ENCODE peak calls at places on chromosomes 3 and 15, in four cellular contexts. V, U, R and I are unnamed samples.

GRCh38 chr15:57694264-57694663 is 12.2 kb upstream of the POLR2M start:
- DNase-seq in V (no peak), U (no peak), R (no peak), I (no peak)

GRCh38 chr3:29291982-29292363 is 11.1 kb downstream of the RBMS3 start:
- DNase-seq in V (no peak), U (no peak), R (no peak), I (peak)

GRCh38 chr3:59246719-59247401 is 197.0 kb upstream of the CFAP20DC start:
- DNase-seq in V (no peak), U (no peak), R (no peak), I (no peak)

GRCh38 chr15:39273805-39274411 is 307.0 kb upstream of the THBS1 start:
- DNase-seq in V (no peak), U (no peak), R (no peak), I (peak)

GRCh38 chr3:37037352-37037751 is 44.0 kb downstream of the MLH1 start:
- DNase-seq in V (no peak), U (no peak), R (no peak), I (no peak)

GRCh38 chr15:81085898-81086297 is 48.2 kb upstream of the CFAP161 start:
- DNase-seq in V (no peak), U (no peak), R (no peak), I (no peak)

GRCh38 chr3:41026394-41027177 is 172.7 kb upstream of the CTNNB1 start:
- DNase-seq in V (no peak), U (peak), R (no peak), I (peak)

GRCh38 chr15:85950101-85950500 is 129.6 kb upstream of the AGBL1 start:
- DNase-seq in V (no peak), U (no peak), R (no peak), I (no peak)

GRCh38 chr3:182740710-182741109 is 52.6 kb upstream of the ATP11B start:
- DNase-seq in V (no peak), U (peak), R (no peak), I (peak)

GRCh38 chr3:42195879-42196330 is 70.1 kb downstream of the CCK start:
- DNase-seq in V (no peak), U (no peak), R (no peak), I (no peak)

GRCh38 chr15:82132742-82133141 is 86.9 kb upstream of the MEX3B start:
- DNase-seq in V (no peak), U (no peak), R (no peak), I (peak)

GRCh38 chr3:35549690-35550089 is 89.6 kb upstream of the ARPP21 start:
- DNase-seq in V (no peak), U (no peak), R (no peak), I (no peak)

GRCh38 chr3:188133646-188134045 is 20.3 kb upstream of the LPP start:
- DNase-seq in V (no peak), U (no peak), R (no peak), I (no peak)

GRCh38 chr3:196992461-196993065 is 23.9 kb upstream of the PIGZ start:
- DNase-seq in V (no peak), U (no peak), R (no peak), I (no peak)

GRCh38 chr3:100184960-100185566 is 70.8 kb upstream of the FILIP1L start:
- DNase-seq in V (no peak), U (no peak), R (no peak), I (no peak)

GRCh38 chr3:185549111-185549510 is 3.3 kb downstream of the LIPH start:
- DNase-seq in V (no peak), U (no peak), R (no peak), I (peak)

GRCh38 chr3:123773681-123774431 is 110.3 kb downstream of the MYLK start:
- DNase-seq in V (no peak), U (no peak), R (no peak), I (no peak)

GRCh38 chr3:141201122-141201521 is 30.5 kb upstream of the PXYLP1 start:
- DNase-seq in V (no peak), U (no peak), R (no peak), I (no peak)
- TF ChIP-seq CTCF in V (no peak), U (no peak), R (no peak), I (no peak)

GRCh38 chr3:147540921-147541320 is 131.8 kb downstream of the ZIC1 start:
- DNase-seq in V (no peak), U (no peak), R (no peak), I (no peak)

DNA sequence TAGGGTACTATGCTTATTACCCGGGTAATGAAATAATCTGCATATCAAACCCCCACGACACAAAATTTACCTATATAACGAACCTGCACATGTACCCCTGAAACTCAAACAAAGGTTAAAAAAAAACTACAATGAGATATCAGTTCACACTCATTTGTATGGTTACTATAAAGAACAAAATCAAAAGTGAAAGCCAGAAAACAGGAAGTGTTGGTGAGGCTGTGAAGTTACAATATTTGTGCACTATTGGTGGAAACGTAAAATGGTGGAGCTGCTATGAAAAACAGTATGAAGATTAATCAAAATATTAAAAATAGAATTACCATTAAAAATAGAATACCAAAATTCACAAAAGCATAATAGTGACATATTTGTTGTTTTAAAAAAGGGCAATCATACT is 128.9 kb downstream of the ZIC1 start:
- DNase-seq in V (no peak), U (no peak), R (no peak), I (no peak)
- H3K4me3 ChIP-seq in V (no peak), U (no peak), R (no peak), I (no peak)

DNA sequence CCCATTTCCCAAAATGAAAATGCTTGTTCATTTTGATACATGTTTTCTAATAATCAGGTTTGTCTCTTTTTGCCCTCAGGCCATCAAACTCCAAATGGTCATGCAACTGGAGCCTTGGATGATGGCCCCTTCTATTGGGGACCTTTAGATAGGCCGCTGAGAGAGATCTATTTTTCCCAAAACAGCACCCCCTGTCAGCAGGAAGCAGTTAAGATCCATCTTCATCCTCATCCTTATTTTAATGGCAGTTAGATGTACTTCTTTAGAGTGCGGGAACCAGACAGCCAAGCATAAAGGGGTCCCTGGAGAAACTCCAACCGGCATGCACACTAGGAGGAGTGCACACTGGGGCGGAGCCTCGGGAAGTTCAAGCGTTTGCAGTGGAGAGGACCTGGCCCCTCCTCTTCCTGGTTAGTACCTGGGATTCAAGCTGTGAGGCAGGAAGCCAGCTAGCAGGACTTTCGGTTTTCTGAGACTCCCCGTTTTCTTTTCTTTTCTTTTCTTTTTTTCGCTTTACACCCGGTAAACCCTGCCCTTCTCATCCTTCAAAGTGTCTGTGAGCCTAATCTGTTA is 31.9 kb upstream of the STRIT1 start:
- DNase-seq in V (no peak), U (no peak), R (no peak), I (no peak)
- TF ChIP-seq CTCF in V (peak), U (no peak), R (no peak), I (no peak)

GRCh38 chr3:18443670-18444596 is 18.8 kb upstream of the SATB1 start:
- DNase-seq in V (no peak), U (peak), R (peak), I (no peak)
- H3K4me3 ChIP-seq in V (peak), U (peak), R (peak), I (peak)

DNA sequence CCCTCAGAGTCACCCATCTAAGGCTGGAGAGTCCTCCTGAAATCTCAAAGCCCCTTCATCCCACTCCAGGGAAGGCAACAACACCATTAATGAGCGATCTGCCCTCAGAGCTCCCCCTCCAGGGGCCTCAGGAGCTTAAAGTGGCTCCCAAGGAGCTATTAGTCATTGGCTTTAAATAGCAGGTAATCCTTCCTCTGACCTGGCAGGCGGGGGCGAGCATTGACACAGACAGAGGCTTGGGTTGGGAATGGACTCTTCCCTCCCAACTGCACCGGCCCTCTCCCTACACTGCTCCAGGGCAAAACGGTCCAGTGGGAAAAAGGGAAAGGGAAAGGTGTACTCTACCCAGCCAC is 1.4 kb downstream of the MFGE8 start:
- DNase-seq in V (no peak), U (no peak), R (no peak), I (peak)
- TF ChIP-seq CTCF in V (no peak), U (no peak), R (no peak), I (no peak)

DNA sequence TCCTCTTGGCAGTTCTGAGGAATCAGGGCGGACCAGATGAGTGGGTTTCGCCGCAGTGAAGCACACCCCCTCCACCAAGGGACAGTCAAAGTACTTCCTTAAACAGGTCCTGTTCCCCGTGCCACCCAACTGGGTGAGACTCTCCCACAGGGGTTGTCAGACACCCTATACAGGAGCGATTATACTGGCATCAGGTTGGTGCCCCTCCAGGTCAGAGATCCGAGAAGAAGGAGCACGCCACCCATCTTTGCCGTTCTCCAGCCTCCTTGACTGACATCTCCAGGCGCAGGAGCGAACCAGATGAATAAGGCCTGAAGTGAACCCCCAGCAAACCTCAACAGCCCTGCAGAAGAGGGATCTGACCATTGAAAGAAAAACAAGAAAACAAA is 108.1 kb upstream of the ZBTB20 start:
- DNase-seq in V (no peak), U (no peak), R (no peak), I (no peak)
- H3K4me3 ChIP-seq in V (no peak), U (no peak), R (no peak), I (no peak)

DNA sequence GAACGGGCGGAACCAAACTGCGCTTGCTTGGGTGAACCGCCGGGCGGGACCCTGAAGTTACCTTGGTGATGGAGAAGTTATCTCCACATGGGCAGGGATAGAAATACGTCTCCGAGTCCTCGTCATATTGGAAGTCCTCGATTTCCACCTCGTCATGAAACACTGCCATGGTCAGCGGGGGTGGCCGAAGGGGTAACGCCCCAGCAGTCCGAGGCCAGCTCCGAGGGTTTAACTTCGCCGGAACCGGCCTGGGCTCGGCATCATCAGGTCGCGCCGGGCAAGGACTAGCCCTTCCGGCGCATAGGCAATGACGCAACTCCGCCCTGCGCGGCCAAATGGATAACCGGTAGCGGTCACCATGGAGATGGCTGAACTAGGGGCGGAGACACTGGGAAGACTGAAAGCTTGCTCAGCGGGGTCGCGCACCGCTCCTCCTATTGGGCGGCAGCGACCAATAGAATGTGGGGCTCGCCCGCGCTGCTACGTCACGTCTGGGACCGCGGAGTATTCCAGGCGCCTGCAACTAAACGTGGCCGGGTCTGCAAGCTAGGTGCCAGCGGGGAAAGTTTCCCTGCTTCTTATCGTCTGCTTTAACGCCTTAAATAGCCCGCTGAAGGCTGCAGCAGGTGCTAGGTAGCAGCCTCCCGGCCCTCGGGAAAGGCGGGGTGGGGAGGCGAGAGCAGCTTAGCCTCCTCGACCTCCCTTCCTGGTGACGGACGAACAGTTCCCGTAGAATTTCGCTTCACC is at the start of the genes DPH3 and OXNAD1:
- DNase-seq in V (peak), U (peak), R (peak), I (peak)
- TF ChIP-seq CTCF in V (peak), U (peak), R (no peak), I (peak)

GRCh38 chr3:181689546-181689945 is 22.2 kb upstream of the SOX2 start:
- DNase-seq in V (no peak), U (no peak), R (no peak), I (no peak)

GRCh38 chr3:181692850-181693154 is 18.9 kb upstream of the SOX2 start:
- DNase-seq in V (no peak), U (no peak), R (no peak), I (no peak)

GRCh38 chr3:181690769-181691168 is 21.0 kb upstream of the SOX2 start:
- DNase-seq in V (no peak), U (no peak), R (no peak), I (peak)

GRCh38 chr3:181693280-181693679 is 18.4 kb upstream of the SOX2 start:
- DNase-seq in V (no peak), U (no peak), R (no peak), I (no peak)

GRCh38 chr3:181691951-181692849 is 19.5 kb upstream of the SOX2 start:
- DNase-seq in V (no peak), U (no peak), R (no peak), I (no peak)
- H3K4me3 ChIP-seq in V (no peak), U (no peak), R (no peak), I (no peak)